ENCODE peak calls at places on chromosome 16, in eight cellular contexts. E is cardiac muscle cell; S is activated T-cell treated with anti-CD3 and anti-CD28 coated beads, Interleukin-2, amount 50 U/mL, for 48 hours; D is body of pancreas; K is mesothelial cell of epicardium; M is stimulated activated CD4-positive, alpha-beta T cell treated with anti-CD3 and anti-CD28 coated beads, Interleukin-15, amount 100 ng/mL, for 1 hour; B is NCI-H2081; H is neuronal stem cell. N is an unnamed sample.

GRCh38 chr16:822174-822908 is 21.8 kb upstream of the GNG13 start:
- DNase-seq in D (no peak), E (no peak), B (no peak), K (no peak), M (no peak), S (no peak), H (no peak), N (no peak)

GRCh38 chr16:53090591-53091507 is 36.1 kb downstream of the CHD9 start:
- DNase-seq in S (no peak), D (peak), M (no peak), E (no peak), B (no peak), K (no peak), H (no peak), N (peak)

GRCh38 chr16:46830417-46830901 is 521 bp downstream of the C16orf87 start:
- DNase-seq in M (peak), B (no peak), K (no peak), S (peak), D (peak), E (peak), H (peak), N (peak)

GRCh38 chr16:49592507-49593422 is 219.2 kb downstream of the C16orf78 start:
- DNase-seq in K (peak), S (peak), H (peak), B (no peak), E (peak), D (no peak), M (peak), N (no peak)

GRCh38 chr16:85357924-85358505 is 245.7 kb upstream of the CIBAR2 start:
- DNase-seq in K (no peak), E (no peak), D (no peak), M (no peak), B (no peak), S (no peak), H (no peak), N (peak)

GRCh38 chr16:23182675-23183485 is at the start of gene SCNN1G:
- DNase-seq in K (no peak), D (peak), M (no peak), H (peak), E (peak), B (no peak), S (no peak), N (no peak)

GRCh38 chr16:51071326-51071725 is 79.7 kb downstream of the SALL1 start:
- DNase-seq in K (no peak), E (no peak), S (no peak), M (no peak), B (no peak), D (no peak), H (no peak), N (no peak)

GRCh38 chr16:53566568-53566967 is 63.6 kb upstream of the AKTIP start:
- DNase-seq in E (peak), S (no peak), M (no peak), B (no peak), K (no peak), D (no peak), H (no peak), N (no peak)

GRCh38 chr16:24024971-24025370 is 189.2 kb downstream of the PRKCB start:
- DNase-seq in S (no peak), K (no peak), B (no peak), D (no peak), M (no peak), H (no peak), E (no peak), N (no peak)

GRCh38 chr16:73166394-73166971 is 118.6 kb upstream of the ZFHX3 start:
- DNase-seq in K (no peak), M (no peak), E (no peak), D (no peak), S (no peak), H (no peak), B (no peak), N (no peak)

GRCh38 chr16:89253548-89254287 is 36.2 kb downstream of the ZNF778 start:
- DNase-seq in H (no peak), E (no peak), M (no peak), K (no peak), S (no peak), D (no peak), B (no peak), N (no peak)

GRCh38 chr16:8851761-8852403 is 16.9 kb downstream of the CARHSP1 start:
- DNase-seq in M (no peak), D (no peak), E (no peak), H (no peak), S (no peak), K (no peak), B (no peak), N (no peak)

GRCh38 chr16:88568710-88569613 is 1.2 kb upstream of the ZC3H18 start:
- DNase-seq in S (no peak), E (no peak), M (no peak), K (no peak), H (no peak), B (no peak), D (no peak), N (peak)

GRCh38 chr16:24838554-24839266 is 7.1 kb upstream of the SLC5A11 start:
- DNase-seq in K (no peak), E (no peak), M (no peak), B (no peak), S (no peak), D (peak), H (no peak), N (peak)

GRCh38 chr16:49562228-49562627 is 188.6 kb downstream of the C16orf78 start:
- DNase-seq in M (no peak), K (no peak), E (no peak), S (no peak), D (no peak), B (no peak), H (no peak), N (no peak)

GRCh38 chr16:54432481-54433229 is 146.1 kb upstream of the IRX3 start:
- DNase-seq in E (no peak), H (peak), M (no peak), D (peak), K (no peak), B (no peak), S (no peak), N (no peak)

GRCh38 chr16:89347807-89348206 is 130.3 kb downstream of the ZNF778 start:
- DNase-seq in B (no peak), E (no peak), S (no peak), M (no peak), K (no peak), H (no peak), D (no peak), N (no peak)

GRCh38 chr16:69917739-69918138 is 33.4 kb upstream of the CLEC18A start:
- DNase-seq in E (no peak), M (no peak), H (peak), B (no peak), S (no peak), D (peak), K (peak), N (peak)

GRCh38 chr16:46845952-46846351 is 15.0 kb upstream of the C16orf87 start:
- DNase-seq in M (no peak), H (no peak), S (no peak), K (no peak), B (no peak), E (no peak), D (no peak), N (no peak)

GRCh38 chr16:75227361-75228142 is 8.8 kb downstream of the CTRB1 start:
- DNase-seq in B (no peak), H (no peak), M (no peak), K (no peak), E (no peak), S (no peak), D (peak), N (no peak)

GRCh38 chr16:56355221-56355620 is 70.1 kb downstream of the AMFR start:
- DNase-seq in K (no peak), H (no peak), D (peak), S (peak), E (no peak), B (no peak), M (no peak), N (no peak)

GRCh38 chr16:35391328-35391727 is 1931.9 kb downstream of the TP53TG3F start:
- DNase-seq in B (peak), E (no peak), H (no peak), D (peak), K (no peak), S (peak), M (no peak), N (peak)

GRCh38 chr16:82990155-82990554 is 363.4 kb downstream of the CDH13 start:
- DNase-seq in K (no peak), B (no peak), M (no peak), D (no peak), S (no peak), H (no peak), E (no peak), N (no peak)

GRCh38 chr16:26231647-26232046 is 539.9 kb downstream of the HS3ST4 start:
- DNase-seq in M (no peak), H (no peak), E (no peak), D (no peak), K (no peak), B (no peak), S (no peak), N (no peak)

GRCh38 chr16:88034770-88035169 is 83.5 kb downstream of the BANP start:
- DNase-seq in M (no peak), D (no peak), E (no peak), H (no peak), B (no peak), K (no peak), S (no peak), N (no peak)

GRCh38 chr16:56408379-56409098 is 16.8 kb downstream of the AMFR start:
- DNase-seq in E (no peak), M (no peak), S (no peak), B (no peak), K (no peak), D (no peak), H (no peak), N (no peak)

GRCh38 chr16:7364054-7364407 is 31.4 kb downstream of the RBFOX1 start:
- DNase-seq in B (no peak), K (no peak), S (no peak), M (no peak), D (no peak), H (no peak), E (no peak), N (no peak)

GRCh38 chr16:81560979-81561657 is 116.5 kb downstream of the CMIP start:
- DNase-seq in E (no peak), M (no peak), D (no peak), K (no peak), S (no peak), H (no peak), B (no peak), N (no peak)

GRCh38 chr16:20673882-20674683 is 23.4 kb downstream of the ACSM1 start:
- DNase-seq in H (no peak), K (no peak), E (no peak), D (no peak), S (no peak), M (no peak), B (no peak), N (no peak)

GRCh38 chr16:70691223-70692129 is 5.6 kb upstream of the MTSS2 start:
- DNase-seq in E (peak), D (peak), B (no peak), S (no peak), M (no peak), K (no peak), H (no peak), N (peak)

GRCh38 chr16:984106-984505 is 2.5 kb downstream of the SOX8 start:
- DNase-seq in S (no peak), M (no peak), B (no peak), K (no peak), D (no peak), H (no peak), E (no peak), N (peak)

GRCh38 chr16:65083181-65083845 is 38.5 kb downstream of the CDH11 start:
- DNase-seq in S (no peak), D (no peak), E (no peak), H (no peak), K (no peak), M (no peak), B (no peak), N (no peak)

GRCh38 chr16:10685709-10686108 is 9.0 kb downstream of the TEKT5 start:
- DNase-seq in B (no peak), E (no peak), S (no peak), H (no peak), M (no peak), K (no peak), D (no peak), N (no peak)